ENCODE peak calls at places on chromosome 19, in eight cellular contexts. Z, K, W, R, D, C, A and E are unnamed samples.

GRCh38 chr19:18941628-18942354 is 774 bp upstream of the HOMER3 start:
- DNase-seq in D (no peak), A (no peak), C (no peak), W (no peak), R (no peak), K (peak; percentile 10), Z (no peak), E (no peak)

GRCh38 chr19:53982056-53982455 is 9.4 kb upstream of the CACNG6 start:
- DNase-seq in W (no peak), Z (no peak), A (no peak), R (no peak), D (no peak), K (no peak), C (no peak), E (no peak)

GRCh38 chr19:30896551-30896950 is 452.7 kb downstream of the TSHZ3 start:
- DNase-seq in W (no peak), A (no peak), C (no peak), Z (no peak), K (no peak), D (no peak), R (no peak), E (no peak)

GRCh38 chr19:44582581-44583265 is 30.6 kb upstream of the IGSF23 start:
- DNase-seq in D (no peak), C (peak; percentile 62), A (no peak), R (no peak), W (peak; percentile 32), Z (peak; percentile 49), K (no peak), E (no peak)

GRCh38 chr19:46902402-46902766 is 41.6 kb downstream of the ARHGAP35 start:
- DNase-seq in C (no peak), Z (no peak), W (no peak), R (no peak), D (peak; percentile 26), A (no peak), K (no peak), E (no peak)

GRCh38 chr19:41363753-41364545 is at the start of gene B9D2:
- DNase-seq in K (peak; percentile 98), D (peak; percentile 98), R (peak; percentile 99), W (peak; percentile 99), Z (peak; percentile 99), A (peak; percentile 96), C (peak; percentile 97), E (peak; percentile 97)

GRCh38 chr19:35903550-35904179 is 1.3 kb downstream of the HCST start:
- DNase-seq in K (peak; percentile 65), W (peak; percentile 27), C (no peak), Z (peak; percentile 96), R (peak; percentile 85), A (peak; percentile 13), D (peak; percentile 70), E (peak; percentile 91)

GRCh38 chr19:38284422-38284821 is 19.6 kb upstream of the C19orf33 start:
- DNase-seq in K (no peak), Z (no peak), C (no peak), R (no peak), D (no peak), A (no peak), W (no peak), E (no peak)

GRCh38 chr19:30225615-30226463 is 146.3 kb upstream of the ZNF536 start:
- DNase-seq in R (no peak), K (peak; percentile 11), A (no peak), W (no peak), C (no peak), D (no peak), Z (no peak), E (no peak)